ENCODE peak calls at places on chromosome 14, in seven cellular contexts. F is neural progenitor cell, Y is endothelial cell of umbilical vein, K is IMR-90, A is OCI-LY7, M is K562, S is osteoblast. B is an unnamed sample.
A peak's percentile ranks its signal among the peaks of the same experiment; 100 is the strongest.

GRCh38 chr14:68651652-68652432 is 141.0 kb downstream of the ZFP36L1 start:
- DNase-seq in S (no peak), Y (no peak), F (no peak), M (no peak), A (no peak), K (peak; percentile 93), B (peak; percentile 88)

GRCh38 chr14:33738481-33738880 is 212.4 kb downstream of the EGLN3 start:
- DNase-seq in K (no peak), M (no peak), F (peak; percentile 17), Y (no peak), S (no peak), A (no peak), B (no peak)

GRCh38 chr14:83827383-83827782 is 1702.6 kb upstream of the FLRT2 start:
- DNase-seq in F (no peak), M (no peak), A (no peak), S (no peak), Y (peak; percentile 4), K (peak; percentile 11), B (no peak)

GRCh38 chr14:62691613-62692489 is 353.4 kb downstream of the KCNH5 start:
- DNase-seq in M (no peak), S (no peak), F (no peak), Y (peak; percentile 49), A (no peak), K (peak; percentile 97), B (peak; percentile 99)

GRCh38 chr14:104758981-104759975 is 6.3 kb downstream of the SIVA1 start:
- DNase-seq in F (no peak), A (no peak), M (no peak), S (peak; percentile 65), Y (no peak), K (no peak), B (no peak)

GRCh38 chr14:22319526-22320352 is 269.3 kb downstream of the DAD1 start:
- DNase-seq in K (peak; percentile 61), A (peak; percentile 77), F (peak; percentile 67), Y (peak; percentile 59), M (no peak), S (no peak), B (peak; percentile 63)

GRCh38 chr14:65151329-65152010 is 49.2 kb upstream of the MAX start:
- DNase-seq in K (no peak), A (no peak), Y (no peak), S (no peak), F (no peak), M (no peak), B (no peak)

GRCh38 chr14:68716698-68717097 is 76.2 kb downstream of the ZFP36L1 start:
- DNase-seq in Y (no peak), A (no peak), K (no peak), M (no peak), S (no peak), F (no peak), B (no peak)

GRCh38 chr14:24817638-24818053 is 183.7 kb upstream of the GZMB start:
- DNase-seq in A (no peak), F (peak; percentile 25), Y (no peak), K (peak; percentile 52), M (no peak), S (peak; percentile 27), B (peak; percentile 69)

GRCh38 chr14:77186911-77187648 is 5.5 kb downstream of the TMEM63C start:
- DNase-seq in K (peak; percentile 26), F (peak; percentile 64), Y (no peak), M (no peak), A (no peak), S (no peak), B (peak; percentile 93)

GRCh38 chr14:23588884-23589598 is 10.5 kb upstream of the JPH4 start:
- DNase-seq in F (peak; percentile 89), A (peak; percentile 69), M (peak; percentile 89), K (peak; percentile 84), S (peak; percentile 97), Y (peak; percentile 87), B (peak; percentile 80)

GRCh38 chr14:101101456-101102056 is 198.0 kb upstream of the RTL1 start:
- DNase-seq in F (no peak), A (no peak), Y (no peak), S (no peak), K (no peak), M (no peak), B (peak; percentile 71)

GRCh38 chr14:31465113-31465512 is 7.8 kb upstream of the DTD2 start:
- DNase-seq in M (no peak), F (no peak), Y (no peak), A (no peak), S (no peak), K (peak; percentile 37), B (peak; percentile 64)

GRCh38 chr14:92786427-92786756 is 7.7 kb upstream of the GOLGA5 start:
- DNase-seq in Y (no peak), M (no peak), A (no peak), F (no peak), S (no peak), K (no peak), B (no peak)

GRCh38 chr14:92789457-92790089 is 4.5 kb upstream of the GOLGA5 start:
- DNase-seq in A (peak; percentile 20), M (peak; percentile 8), S (no peak), Y (no peak), K (peak; percentile 5), F (no peak), B (no peak)

GRCh38 chr14:92783813-92784431 is 10.2 kb upstream of the GOLGA5 start:
- DNase-seq in F (peak; percentile 43), Y (peak; percentile 81), M (peak; percentile 8), K (peak; percentile 75), A (peak; percentile 74), S (peak; percentile 46), B (peak; percentile 82)

GRCh38 chr14:92787554-92787953 is 6.6 kb upstream of the GOLGA5 start:
- DNase-seq in A (no peak), F (no peak), M (no peak), S (no peak), K (no peak), Y (no peak), B (no peak)

DNA sequence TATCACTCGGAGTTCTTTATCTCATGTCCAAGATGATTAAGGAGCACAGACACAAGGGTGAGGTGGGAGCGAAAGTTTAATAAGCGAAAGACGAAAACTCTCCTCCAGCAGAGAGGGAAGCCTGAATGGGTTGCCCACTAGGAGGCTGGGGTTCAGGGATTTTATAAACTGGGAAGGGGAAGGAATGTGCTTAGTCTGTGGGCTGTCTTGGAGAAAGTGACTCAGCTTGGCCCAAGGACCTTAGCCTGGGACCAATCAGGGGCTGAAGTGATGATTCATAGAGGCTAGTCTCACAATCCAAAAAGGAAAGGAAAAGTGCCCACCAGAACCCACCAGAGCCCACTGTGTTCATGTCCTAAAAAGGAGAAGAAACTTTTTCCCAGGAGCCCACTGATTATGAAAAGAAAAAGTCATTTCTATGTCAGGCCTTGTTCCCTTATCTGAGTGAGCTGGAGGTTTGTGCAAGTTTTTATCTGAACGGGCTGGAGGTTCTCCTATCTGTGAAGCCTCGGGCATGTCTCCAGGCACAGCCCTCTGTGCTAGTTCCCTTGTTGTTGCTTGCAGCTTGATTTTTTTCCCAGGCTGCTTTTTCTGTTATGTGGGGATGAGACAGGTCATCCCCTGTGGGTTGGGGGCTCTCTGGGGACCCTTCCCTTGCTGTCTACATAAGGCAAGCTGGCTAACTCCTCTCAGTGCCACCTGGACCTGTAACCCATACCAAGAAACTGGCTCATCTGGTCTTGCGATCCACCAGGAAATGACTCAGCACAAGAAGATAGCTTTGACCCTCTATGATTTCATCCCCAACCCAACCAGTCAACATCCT is 8.3 kb upstream of the GOLGA5 start:
- DNase-seq in F (no peak), A (no peak), K (peak; percentile 91), M (peak; percentile 28), Y (peak; percentile 40), S (peak; percentile 85), B (peak; percentile 92)
- TF ChIP-seq CTCF in F (no peak), A (no peak), K (peak; percentile 40), M (no peak), Y (no peak), S (peak; percentile 28), B (peak; percentile 41)

DNA sequence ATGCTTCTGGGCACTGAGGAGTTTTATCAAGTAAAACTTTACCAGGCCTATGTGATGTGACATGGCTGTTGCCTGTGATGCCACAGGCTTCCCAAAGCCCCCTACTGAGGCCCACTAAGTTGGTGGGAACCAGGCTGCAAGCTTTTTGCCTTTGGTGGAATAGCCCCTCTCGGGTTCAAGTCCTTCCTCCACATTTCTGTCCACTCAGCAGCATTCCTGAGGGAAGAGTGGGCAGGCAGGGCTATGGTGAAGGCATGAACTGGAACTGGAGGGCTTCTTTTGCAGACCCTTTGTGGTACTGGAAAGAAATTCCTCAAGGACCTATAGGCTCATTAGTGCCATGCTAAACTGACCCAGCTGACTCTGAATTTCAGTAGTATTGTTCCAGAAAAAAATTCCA is 48.5 kb downstream of the WDR20 start:
- DNase-seq in K (no peak), M (no peak), A (no peak), Y (no peak), S (no peak), F (no peak), B (no peak)
- H4K20me1 ChIP-seq in K (peaks cover 60% of the 10 kb centered on the region), M (peaks cover 7% of the 10 kb centered on the region), A (peaks cover 17% of the 10 kb centered on the region), Y (no peaks in the 10 kb centered on the region), S (peaks cover 20% of the 10 kb centered on the region), F (peaks cover 53% of the 10 kb centered on the region), B (no peaks in the 10 kb centered on the region)

DNA sequence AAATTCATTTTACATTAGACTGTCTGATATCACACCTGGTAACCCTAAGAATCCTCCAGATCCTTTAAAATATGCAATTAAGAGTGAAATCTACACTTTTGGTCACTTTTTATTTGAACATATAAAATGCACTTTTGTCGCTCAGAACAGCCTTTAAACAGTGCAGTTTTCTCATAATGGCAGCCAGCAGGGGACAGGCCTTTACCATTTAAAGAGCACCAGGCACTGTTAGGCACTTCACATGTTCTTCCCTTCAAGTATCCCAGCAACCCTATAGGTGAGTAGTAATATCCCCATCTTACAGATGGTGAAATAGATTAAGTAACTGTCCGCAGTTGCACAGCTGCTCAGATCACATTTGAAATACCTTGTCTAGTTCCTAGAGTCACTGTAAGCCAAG is 11.3 kb upstream of the SAMD4A start:
- DNase-seq in S (no peak), F (no peak), K (no peak), M (no peak), Y (no peak), A (no peak), B (no peak)
- TF ChIP-seq CTCF in S (peak; percentile 35), F (peak; percentile 29), K (peak; percentile 20), M (peak; percentile 29), Y (peak; percentile 5), A (no peak), B (peak; percentile 7)

GRCh38 chr14:100059433-100059781 is 5.8 kb upstream of the EVL start:
- DNase-seq in M (no peak), Y (no peak), A (no peak), F (no peak), K (no peak), S (no peak), B (no peak)

GRCh38 chr14:100056964-100057817 is 8.0 kb upstream of the EVL start:
- DNase-seq in M (no peak), A (peak; percentile 58), F (no peak), Y (peak; percentile 39), S (peak; percentile 67), K (peak; percentile 43), B (peak; percentile 39)

GRCh38 chr14:100058777-100059432 is 6.3 kb upstream of the EVL start:
- DNase-seq in S (no peak), Y (no peak), K (no peak), M (no peak), A (no peak), F (no peak), B (no peak)

GRCh38 chr14:100054553-100055075 is 10.6 kb upstream of the EVL start:
- DNase-seq in F (no peak), Y (no peak), M (no peak), S (no peak), A (no peak), K (no peak), B (no peak)

DNA sequence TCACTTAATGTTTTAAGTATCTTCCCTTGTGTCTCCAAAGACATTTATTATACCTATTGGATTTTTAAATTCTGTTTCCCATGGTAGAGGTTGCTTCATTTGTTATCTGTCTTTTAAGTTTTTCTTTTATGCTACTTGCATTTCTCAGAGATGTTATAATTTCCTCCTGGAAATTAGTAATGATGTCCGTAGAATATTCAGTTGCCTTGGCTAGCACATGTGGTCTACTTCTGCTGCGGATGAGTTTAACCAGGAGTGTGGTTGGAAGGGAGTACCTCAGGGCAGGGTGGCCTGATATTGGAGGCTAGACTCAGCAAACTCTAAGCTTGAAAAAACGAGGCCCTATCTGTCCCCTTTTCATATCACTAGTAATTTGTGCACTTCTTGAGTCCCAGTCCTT is 8.8 kb upstream of the EVL start:
- DNase-seq in A (no peak), S (no peak), K (no peak), Y (peak; percentile 51), M (no peak), F (no peak), B (no peak)
- H4K20me1 ChIP-seq in A (no peaks in the 10 kb centered on the region), S (no peaks in the 10 kb centered on the region), K (no peaks in the 10 kb centered on the region), Y (no peaks in the 10 kb centered on the region), M (no peaks in the 10 kb centered on the region), F (peaks cover 35% of the 10 kb centered on the region), B (no peaks in the 10 kb centered on the region)